ENCODE peak calls at places on chromosomes 16 and 17, in five cellular contexts. J is CD8-positive, alpha-beta T cell; V is AG04450; R is naive thymus-derived CD8-positive, alpha-beta T cell; L is GM12865. F is an unnamed sample.

GRCh38 chr16:84795338-84796053 is 24.3 kb upstream of the CRISPLD2 start:
- DNase-seq in J (no peak), L (no peak), V (peak), R (no peak), F (no peak)

GRCh38 chr17:27939489-27940465 is 46.6 kb upstream of the LYRM9 start:
- DNase-seq in L (peak), J (no peak), V (no peak), R (no peak), F (no peak)

GRCh38 chr17:77106874-77107358 is 33.9 kb upstream of the SEC14L1 start:
- DNase-seq in R (no peak), L (peak), J (no peak), V (no peak), F (peak)

GRCh38 chr17:64278614-64279013 is 15.6 kb upstream of the TEX2 start:
- DNase-seq in R (no peak), L (peak), J (no peak), V (no peak), F (no peak)

GRCh38 chr16:86503830-86504229 is 6.5 kb upstream of the FOXF1 start:
- DNase-seq in V (no peak), L (no peak), R (no peak), J (no peak), F (no peak)

GRCh38 chr16:89320717-89321501 is 103.4 kb downstream of the ZNF778 start:
- DNase-seq in L (no peak), R (no peak), V (no peak), J (no peak), F (no peak)

GRCh38 chr17:74725111-74725510 is 11.9 kb upstream of the RAB37 start:
- DNase-seq in L (no peak), J (no peak), V (no peak), R (no peak), F (no peak)

GRCh38 chr16:14056970-14057369 is 14.1 kb upstream of the MRTFB start:
- DNase-seq in L (no peak), V (no peak), R (no peak), J (no peak), F (no peak)

GRCh38 chr17:73987395-73987794 is 216.1 kb upstream of the RPL38 start:
- DNase-seq in V (no peak), R (no peak), L (no peak), J (no peak), F (no peak)

GRCh38 chr17:56593073-56593740 is at the start of gene NOG:
- DNase-seq in J (no peak), V (no peak), L (no peak), R (peak), F (peak)

GRCh38 chr16:52526830-52527229 is 20.1 kb downstream of the TOX3 start:
- DNase-seq in L (no peak), V (no peak), J (no peak), R (no peak), F (no peak)

GRCh38 chr17:32503251-32504165 is 16.7 kb downstream of the CDK5R1 start:
- DNase-seq in L (peak), R (peak), V (no peak), J (no peak), F (peak)

GRCh38 chr16:22291860-22292692 is 5.1 kb upstream of the POLR3E start:
- DNase-seq in L (no peak), V (peak), R (no peak), J (no peak), F (no peak)

GRCh38 chr16:13436641-13437423 is 483.1 kb upstream of the ERCC4 start:
- DNase-seq in L (peak), V (no peak), R (no peak), J (no peak), F (no peak)

GRCh38 chr17:40331743-40332641 is 23.0 kb downstream of the RARA start:
- DNase-seq in V (no peak), L (no peak), J (no peak), R (no peak), F (no peak)

GRCh38 chr16:16042076-16042475 is 92.7 kb downstream of the ABCC1 start:
- DNase-seq in R (no peak), J (no peak), L (no peak), V (peak), F (no peak)

GRCh38 chr16:69345923-69346322 is 5.7 kb downstream of the TMED6 start:
- DNase-seq in J (no peak), R (no peak), V (no peak), L (no peak), F (no peak)

GRCh38 chr16:3388325-3388724 is 12.5 kb downstream of the ZSCAN32 start:
- DNase-seq in J (no peak), R (no peak), V (no peak), L (no peak), F (no peak)

GRCh38 chr16:17612336-17612735 is 141.6 kb upstream of the XYLT1 start:
- DNase-seq in V (no peak), L (no peak), R (no peak), J (no peak), F (no peak)

GRCh38 chr16:60077791-60078280 is 1343.7 kb upstream of the GOT2 start:
- DNase-seq in L (no peak), V (no peak), J (no peak), R (no peak), F (no peak)

GRCh38 chr17:75530837-75531723 is 5.6 kb downstream of the LLGL2 start:
- DNase-seq in V (no peak), L (no peak), R (no peak), J (no peak), F (no peak)

GRCh38 chr17:62725791-62726249 is 82.3 kb downstream of the MARCHF10 start:
- DNase-seq in R (no peak), L (no peak), V (no peak), J (no peak), F (no peak)

GRCh38 chr16:8796469-8797363 is 723 bp downstream of the TMEM186 start:
- DNase-seq in J (no peak), R (no peak), V (no peak), L (no peak), F (no peak)